ENCODE peak calls at places on chromosomes 13 and 19, in four cellular contexts. N is endodermal cell, L is BJ, B is lung microvascular endothelial cell. P is an unnamed sample.

GRCh38 chr19:51971624-51972023 is 15.0 kb downstream of the ZNF350 start:
- DNase-seq in N (no peak), L (no peak), B (peak), P (peak)

GRCh38 chr19:4678881-4679379 is 8.8 kb upstream of the MYDGF start:
- DNase-seq in N (peak), L (no peak), B (peak), P (peak)

GRCh38 chr19:58154287-58154678 is 3.7 kb upstream of the ZNF329 start:
- DNase-seq in N (no peak), L (no peak), B (peak), P (peak)

GRCh38 chr19:9793051-9793591 is 24.6 kb upstream of the ZNF846 start:
- DNase-seq in N (no peak), L (no peak), B (peak), P (no peak)

GRCh38 chr13:21018220-21018619 is 43.2 kb downstream of the LATS2 start:
- DNase-seq in N (peak), L (no peak), B (no peak), P (no peak)

GRCh38 chr13:28981530-28981929 is 161.4 kb downstream of the MTUS2 start:
- DNase-seq in N (no peak), L (no peak), B (no peak), P (no peak)

GRCh38 chr19:17081672-17082630 is 6.4 kb downstream of the MYO9B start:
- DNase-seq in N (no peak), L (no peak), B (no peak), P (no peak)

GRCh38 chr19:5308471-5309437 is 31.9 kb downstream of the PTPRS start:
- DNase-seq in N (no peak), L (no peak), B (peak), P (no peak)

GRCh38 chr19:14383898-14384669 is 2.8 kb downstream of the ADGRE5 start:
- DNase-seq in N (no peak), L (no peak), B (peak), P (no peak)

GRCh38 chr13:51814825-51815650 is 11.1 kb upstream of the DHRS12 start:
- DNase-seq in N (peak), L (no peak), B (peak), P (peak)

GRCh38 chr13:37488682-37489081 is 109.9 kb downstream of the POSTN start:
- DNase-seq in N (no peak), L (no peak), B (no peak), P (no peak)

GRCh38 chr19:38557205-38557799 is 60.5 kb downstream of the MAP4K1 start:
- DNase-seq in N (no peak), L (no peak), B (no peak), P (no peak)

GRCh38 chr13:92143766-92144165 is 745.3 kb downstream of the GPC5 start:
- DNase-seq in N (no peak), L (no peak), B (no peak), P (no peak)

GRCh38 chr19:18473003-18473705 is 35.2 kb upstream of the ISYNA1 start:
- DNase-seq in N (no peak), L (no peak), B (no peak), P (no peak)

GRCh38 chr19:40807147-40808020 is 8.4 kb downstream of the EGLN2 start:
- DNase-seq in N (peak), L (no peak), B (peak), P (peak)

GRCh38 chr19:19595171-19595701 is 23.3 kb downstream of the PBX4 start:
- DNase-seq in N (no peak), L (no peak), B (no peak), P (no peak)

GRCh38 chr13:99996177-99996705 is 14.7 kb downstream of the ZIC2 start:
- DNase-seq in N (peak), L (no peak), B (no peak), P (peak)

GRCh38 chr13:87274209-87274819 is 396.9 kb upstream of the SLITRK5 start:
- DNase-seq in N (peak), L (no peak), B (no peak), P (peak)

GRCh38 chr13:40152145-40152544 is 496.7 kb downstream of the COG6 start:
- DNase-seq in N (no peak), L (no peak), B (peak), P (no peak)

GRCh38 chr19:55082023-55082851 is 6.6 kb downstream of the EPS8L1 start:
- DNase-seq in N (peak), L (no peak), B (peak), P (peak)

GRCh38 chr19:44401787-44402115 is 343 bp upstream of the ZNF285 start:
- DNase-seq in N (no peak), L (no peak), B (no peak), P (no peak)